ENCODE peak calls at places on chromosomes 4 and X, in nine cellular contexts. One of them, this sample, is unnamed.

GRCh38 chr4:40629401-40630334 is at the start of gene RBM47:
- DNase-seq in ascending aorta: no peak
- DNase-seq in fibroblast of pulmonary artery: peak
- DNase-seq in fibroblast of lung: peak
- DNase-seq in BE2C: peak
- DNase-seq in H7: peak
- DNase-seq in heart left ventricle: peak
- DNase-seq in A549: peak
- DNase-seq in neural progenitor cell: peak
- DNase-seq in this sample: peak

GRCh38 chr4:82865592-82865991 is 25.4 kb downstream of the SEC31A start:
- DNase-seq in heart left ventricle: no peak
- DNase-seq in fibroblast of pulmonary artery: peak
- DNase-seq in fibroblast of lung: peak
- DNase-seq in A549: peak
- DNase-seq in H7: no peak
- DNase-seq in ascending aorta: no peak
- DNase-seq in BE2C: no peak
- DNase-seq in neural progenitor cell: no peak
- DNase-seq in this sample: no peak

GRCh38 chr4:78478523-78478922 is 73.0 kb upstream of the ANXA3 start:
- DNase-seq in fibroblast of lung: no peak
- DNase-seq in neural progenitor cell: no peak
- DNase-seq in BE2C: no peak
- DNase-seq in fibroblast of pulmonary artery: no peak
- DNase-seq in A549: no peak
- DNase-seq in heart left ventricle: no peak
- DNase-seq in ascending aorta: no peak
- DNase-seq in H7: no peak
- DNase-seq in this sample: no peak

GRCh38 chr4:96016615-96017299 is 176.9 kb downstream of the PDHA2 start:
- DNase-seq in neural progenitor cell: no peak
- DNase-seq in fibroblast of pulmonary artery: peak
- DNase-seq in heart left ventricle: peak
- DNase-seq in BE2C: no peak
- DNase-seq in fibroblast of lung: peak
- DNase-seq in H7: no peak
- DNase-seq in A549: peak
- DNase-seq in ascending aorta: no peak
- DNase-seq in this sample: no peak

GRCh38 chr4:175234162-175234561 is 316.0 kb downstream of the ADAM29 start:
- DNase-seq in BE2C: no peak
- DNase-seq in ascending aorta: no peak
- DNase-seq in fibroblast of pulmonary artery: no peak
- DNase-seq in A549: no peak
- DNase-seq in fibroblast of lung: no peak
- DNase-seq in H7: no peak
- DNase-seq in neural progenitor cell: no peak
- DNase-seq in heart left ventricle: no peak
- DNase-seq in this sample: no peak

GRCh38 chr4:23962462-23962861 is 72.6 kb upstream of the PPARGC1A start:
- DNase-seq in BE2C: no peak
- DNase-seq in neural progenitor cell: no peak
- DNase-seq in fibroblast of pulmonary artery: no peak
- DNase-seq in A549: no peak
- DNase-seq in heart left ventricle: no peak
- DNase-seq in fibroblast of lung: no peak
- DNase-seq in H7: no peak
- DNase-seq in ascending aorta: no peak
- DNase-seq in this sample: no peak

GRCh38 chr4:141020801-141021261 is 112.4 kb downstream of the RNF150 start:
- DNase-seq in H7: no peak
- DNase-seq in A549: no peak
- DNase-seq in fibroblast of pulmonary artery: peak
- DNase-seq in heart left ventricle: no peak
- DNase-seq in neural progenitor cell: no peak
- DNase-seq in fibroblast of lung: peak
- DNase-seq in ascending aorta: no peak
- DNase-seq in BE2C: no peak
- DNase-seq in this sample: no peak

GRCh38 chr4:156805696-156806095 is 165.9 kb downstream of the PDGFC start:
- DNase-seq in ascending aorta: no peak
- DNase-seq in neural progenitor cell: peak
- DNase-seq in fibroblast of lung: peak
- DNase-seq in BE2C: no peak
- DNase-seq in fibroblast of pulmonary artery: no peak
- DNase-seq in heart left ventricle: no peak
- DNase-seq in H7: no peak
- DNase-seq in A549: no peak
- DNase-seq in this sample: peak

GRCh38 chr4:53654300-53654758 is 63.0 kb upstream of the LNX1 start:
- DNase-seq in ascending aorta: no peak
- DNase-seq in fibroblast of pulmonary artery: peak
- DNase-seq in BE2C: no peak
- DNase-seq in H7: no peak
- DNase-seq in neural progenitor cell: no peak
- DNase-seq in heart left ventricle: no peak
- DNase-seq in fibroblast of lung: peak
- DNase-seq in A549: no peak
- DNase-seq in this sample: no peak

GRCh38 chr4:74768857-74769525 is 25.3 kb downstream of the BTC start:
- DNase-seq in fibroblast of lung: peak
- DNase-seq in heart left ventricle: no peak
- DNase-seq in BE2C: no peak
- DNase-seq in A549: peak
- DNase-seq in fibroblast of pulmonary artery: peak
- DNase-seq in neural progenitor cell: no peak
- DNase-seq in H7: no peak
- DNase-seq in ascending aorta: no peak
- DNase-seq in this sample: peak

GRCh38 chrX:117376460-117376859 is 740.1 kb downstream of the KLHL13 start:
- DNase-seq in H7: no peak
- DNase-seq in A549: peak
- DNase-seq in fibroblast of lung: no peak
- DNase-seq in neural progenitor cell: no peak
- DNase-seq in BE2C: no peak
- DNase-seq in heart left ventricle: no peak
- DNase-seq in fibroblast of pulmonary artery: no peak
- DNase-seq in ascending aorta: no peak
- DNase-seq in this sample: no peak

GRCh38 chr4:40507977-40508376 is 121.7 kb downstream of the RBM47 start:
- DNase-seq in neural progenitor cell: no peak
- DNase-seq in fibroblast of pulmonary artery: no peak
- DNase-seq in A549: peak
- DNase-seq in heart left ventricle: no peak
- DNase-seq in BE2C: no peak
- DNase-seq in H7: peak
- DNase-seq in fibroblast of lung: no peak
- DNase-seq in ascending aorta: no peak
- DNase-seq in this sample: no peak

GRCh38 chrX:115898382-115899001 is 272.1 kb upstream of the AGTR2 start:
- DNase-seq in heart left ventricle: no peak
- DNase-seq in fibroblast of pulmonary artery: no peak
- DNase-seq in fibroblast of lung: no peak
- DNase-seq in ascending aorta: no peak
- DNase-seq in neural progenitor cell: peak
- DNase-seq in BE2C: peak
- DNase-seq in H7: peak
- DNase-seq in A549: peak
- DNase-seq in this sample: no peak

GRCh38 chrX:151726751-151727150 is 7.8 kb upstream of the CNGA2 start:
- DNase-seq in fibroblast of pulmonary artery: no peak
- DNase-seq in A549: no peak
- DNase-seq in fibroblast of lung: no peak
- DNase-seq in BE2C: no peak
- DNase-seq in H7: no peak
- DNase-seq in neural progenitor cell: no peak
- DNase-seq in ascending aorta: no peak
- DNase-seq in heart left ventricle: no peak
- DNase-seq in this sample: no peak

GRCh38 chrX:24619647-24620046 is 27.5 kb downstream of the PCYT1B start:
- DNase-seq in fibroblast of pulmonary artery: peak
- DNase-seq in A549: peak
- DNase-seq in neural progenitor cell: no peak
- DNase-seq in BE2C: peak
- DNase-seq in H7: no peak
- DNase-seq in heart left ventricle: peak
- DNase-seq in ascending aorta: no peak
- DNase-seq in fibroblast of lung: peak
- DNase-seq in this sample: peak

GRCh38 chrX:137032841-137033773 is 688 bp downstream of the GPR101 start:
- DNase-seq in ascending aorta: no peak
- DNase-seq in fibroblast of pulmonary artery: no peak
- DNase-seq in fibroblast of lung: no peak
- DNase-seq in heart left ventricle: no peak
- DNase-seq in neural progenitor cell: no peak
- DNase-seq in BE2C: no peak
- DNase-seq in A549: no peak
- DNase-seq in H7: peak
- DNase-seq in this sample: no peak
- H3K4me3 ChIP-seq in ascending aorta: peak
- H3K4me3 ChIP-seq in fibroblast of pulmonary artery: no peak
- H3K4me3 ChIP-seq in fibroblast of lung: no peak
- H3K4me3 ChIP-seq in heart left ventricle: no peak
- H3K4me3 ChIP-seq in neural progenitor cell: peak
- H3K4me3 ChIP-seq in BE2C: no peak
- H3K4me3 ChIP-seq in A549: peak
- H3K4me3 ChIP-seq in H7: peak
- H3K4me3 ChIP-seq in this sample: no peak

GRCh38 chr4:119016636-119017035 is 119.0 kb upstream of the MYOZ2 start:
- DNase-seq in heart left ventricle: no peak
- DNase-seq in fibroblast of pulmonary artery: peak
- DNase-seq in ascending aorta: no peak
- DNase-seq in H7: no peak
- DNase-seq in fibroblast of lung: peak
- DNase-seq in A549: no peak
- DNase-seq in neural progenitor cell: no peak
- DNase-seq in BE2C: no peak
- DNase-seq in this sample: no peak
- H3K4me3 ChIP-seq in heart left ventricle: no peak
- H3K4me3 ChIP-seq in fibroblast of pulmonary artery: no peak
- H3K4me3 ChIP-seq in ascending aorta: no peak
- H3K4me3 ChIP-seq in H7: no peak
- H3K4me3 ChIP-seq in fibroblast of lung: no peak
- H3K4me3 ChIP-seq in A549: no peak
- H3K4me3 ChIP-seq in neural progenitor cell: no peak
- H3K4me3 ChIP-seq in BE2C: no peak
- H3K4me3 ChIP-seq in this sample: no peak

GRCh38 chr4:146522862-146523205 is 1.1 kb upstream of the SLC10A7 start:
- DNase-seq in ascending aorta: no peak
- DNase-seq in BE2C: no peak
- DNase-seq in neural progenitor cell: no peak
- DNase-seq in fibroblast of pulmonary artery: peak
- DNase-seq in fibroblast of lung: peak
- DNase-seq in A549: peak
- DNase-seq in H7: no peak
- DNase-seq in heart left ventricle: no peak
- DNase-seq in this sample: no peak

GRCh38 chr4:146522098-146522861 is 540 bp upstream of the SLC10A7 start:
- DNase-seq in neural progenitor cell: peak
- DNase-seq in fibroblast of pulmonary artery: peak
- DNase-seq in ascending aorta: peak
- DNase-seq in fibroblast of lung: peak
- DNase-seq in heart left ventricle: peak
- DNase-seq in A549: peak
- DNase-seq in BE2C: peak
- DNase-seq in H7: peak
- DNase-seq in this sample: peak

GRCh38 chr4:146525754-146526153 is 4.0 kb upstream of the SLC10A7 start:
- DNase-seq in fibroblast of pulmonary artery: no peak
- DNase-seq in BE2C: no peak
- DNase-seq in fibroblast of lung: no peak
- DNase-seq in heart left ventricle: no peak
- DNase-seq in neural progenitor cell: no peak
- DNase-seq in ascending aorta: no peak
- DNase-seq in H7: no peak
- DNase-seq in A549: no peak
- DNase-seq in this sample: no peak

GRCh38 chr4:146521543-146522097 is at the start of gene SLC10A7:
- DNase-seq in fibroblast of lung: peak
- DNase-seq in H7: peak
- DNase-seq in BE2C: peak
- DNase-seq in neural progenitor cell: peak
- DNase-seq in ascending aorta: no peak
- DNase-seq in heart left ventricle: peak
- DNase-seq in A549: peak
- DNase-seq in fibroblast of pulmonary artery: peak
- DNase-seq in this sample: peak

DNA sequence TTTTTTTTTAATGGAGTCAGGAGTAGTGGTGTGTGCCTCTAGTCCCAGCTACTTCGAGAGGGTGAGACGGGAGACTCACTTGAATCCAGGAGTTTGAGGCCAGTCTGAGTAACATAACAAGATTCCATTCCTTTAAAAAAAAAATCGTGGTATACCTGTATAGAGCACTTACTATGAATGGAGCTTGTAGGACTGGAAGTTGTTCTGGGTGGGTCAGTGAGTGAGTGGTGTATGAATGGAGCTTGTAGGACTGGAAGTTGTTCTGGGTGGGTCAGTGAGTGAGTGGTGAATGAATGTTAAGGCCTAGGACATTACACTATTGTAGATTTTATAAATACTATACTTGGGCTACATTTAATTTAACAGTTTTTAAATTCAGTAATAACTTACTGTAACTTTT is 2.9 kb upstream of the SLC10A7 start:
- DNase-seq in heart left ventricle: no peak
- DNase-seq in A549: no peak
- DNase-seq in fibroblast of lung: no peak
- DNase-seq in BE2C: no peak
- DNase-seq in ascending aorta: no peak
- DNase-seq in fibroblast of pulmonary artery: no peak
- DNase-seq in neural progenitor cell: no peak
- DNase-seq in H7: no peak
- DNase-seq in this sample: no peak
- H3K4me3 ChIP-seq in heart left ventricle: no peak
- H3K4me3 ChIP-seq in A549: no peak
- H3K4me3 ChIP-seq in fibroblast of lung: no peak
- H3K4me3 ChIP-seq in BE2C: no peak
- H3K4me3 ChIP-seq in ascending aorta: no peak
- H3K4me3 ChIP-seq in fibroblast of pulmonary artery: no peak
- H3K4me3 ChIP-seq in neural progenitor cell: no peak
- H3K4me3 ChIP-seq in H7: no peak
- H3K4me3 ChIP-seq in this sample: no peak

DNA sequence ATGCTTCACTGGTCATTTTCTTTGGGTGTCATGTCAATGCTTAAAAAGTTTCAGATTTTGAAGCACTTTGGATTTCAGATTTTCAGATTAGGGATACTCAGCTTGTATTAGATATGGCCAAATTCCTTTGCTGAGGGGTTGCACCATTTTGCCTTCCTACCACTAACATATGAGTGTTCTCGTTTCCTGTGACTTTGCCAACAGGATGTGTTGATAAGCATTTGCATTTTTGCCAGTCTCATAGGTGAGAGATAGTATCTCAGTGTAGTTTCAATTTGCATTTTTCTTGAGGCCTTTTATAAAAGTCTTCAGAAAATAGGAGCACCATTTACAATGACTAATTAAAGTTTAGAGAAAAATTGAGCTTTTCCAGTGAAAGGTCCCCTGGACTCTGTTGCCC is 71.6 kb upstream of the CLCN4 start:
- DNase-seq in fibroblast of pulmonary artery: peak
- DNase-seq in BE2C: no peak
- DNase-seq in neural progenitor cell: no peak
- DNase-seq in H7: no peak
- DNase-seq in ascending aorta: no peak
- DNase-seq in fibroblast of lung: peak
- DNase-seq in heart left ventricle: no peak
- DNase-seq in A549: no peak
- DNase-seq in this sample: no peak
- H3K4me3 ChIP-seq in fibroblast of pulmonary artery: no peak
- H3K4me3 ChIP-seq in BE2C: no peak
- H3K4me3 ChIP-seq in neural progenitor cell: no peak
- H3K4me3 ChIP-seq in H7: no peak
- H3K4me3 ChIP-seq in ascending aorta: no peak
- H3K4me3 ChIP-seq in fibroblast of lung: no peak
- H3K4me3 ChIP-seq in heart left ventricle: no peak
- H3K4me3 ChIP-seq in A549: no peak
- H3K4me3 ChIP-seq in this sample: no peak